ENCODE peak calls at places on chromosomes 13 and 19, in six cellular contexts. U, L, Q, B, W and I are unnamed samples.

GRCh38 chr13:99153219-99153618 is 47.4 kb upstream of the UBAC2 start:
- DNase-seq in U (no peak), L (no peak), Q (peak; percentile 62), B (no peak), W (no peak), I (peak; percentile 37)

GRCh38 chr19:11205939-11206570 is 8.7 kb upstream of the KANK2 start:
- DNase-seq in U (no peak), L (no peak), Q (no peak), B (no peak), W (no peak), I (no peak)

GRCh38 chr13:23770428-23770827 is 118.8 kb downstream of the MIPEP start:
- DNase-seq in U (no peak), L (no peak), Q (no peak), B (no peak), W (peak; percentile 50), I (no peak)

GRCh38 chr19:28883241-28883693 is 329.7 kb downstream of the UQCRFS1 start:
- DNase-seq in U (no peak), L (no peak), Q (peak; percentile 2), B (no peak), W (peak; percentile 34), I (no peak)

GRCh38 chr13:24630851-24631341 is 49.3 kb upstream of the ATP12A start:
- DNase-seq in U (peak; percentile 3), L (peak; percentile 67), Q (peak; percentile 77), B (peak; percentile 55), W (no peak), I (peak; percentile 28)

GRCh38 chr19:50039968-50040367 is 14.2 kb downstream of the ZNF473 start:
- DNase-seq in U (no peak), L (no peak), Q (no peak), B (no peak), W (no peak), I (no peak)

GRCh38 chr19:6126335-6126974 is 9.0 kb upstream of the ACSBG2 start:
- DNase-seq in U (peak; percentile 91), L (peak; percentile 50), Q (peak; percentile 63), B (no peak), W (peak; percentile 50), I (peak; percentile 94)

GRCh38 chr19:28710278-28710677 is 502.7 kb downstream of the UQCRFS1 start:
- DNase-seq in U (peak; percentile 34), L (peak; percentile 64), Q (peak; percentile 62), B (peak; percentile 59), W (no peak), I (peak; percentile 65)

GRCh38 chr13:95002126-95002525 is 289.8 kb upstream of the SOX21 start:
- DNase-seq in U (no peak), L (no peak), Q (no peak), B (no peak), W (no peak), I (peak; percentile 46)

GRCh38 chr19:12792048-12792852 is 964 bp downstream of the JUNB start:
- DNase-seq in U (no peak), L (peak; percentile 70), Q (no peak), B (no peak), W (peak; percentile 84), I (peak; percentile 79)

GRCh38 chr13:24159921-24160324 is 597 bp upstream of the SPATA13 start:
- DNase-seq in U (no peak), L (no peak), Q (peak; percentile 14), B (no peak), W (peak; percentile 48), I (peak; percentile 13)

GRCh38 chr13:101623469-101624209 is 171.2 kb downstream of the ITGBL1 start:
- DNase-seq in U (no peak), L (no peak), Q (peak; percentile 9), B (no peak), W (no peak), I (peak; percentile 67)

GRCh38 chr19:7986321-7987083 is 18.9 kb downstream of the ELAVL1 start:
- DNase-seq in U (no peak), L (no peak), Q (peak; percentile 75), B (no peak), W (no peak), I (peak; percentile 94)

GRCh38 chr13:99214691-99215090 is 14.0 kb downstream of the UBAC2 start:
- DNase-seq in U (no peak), L (no peak), Q (no peak), B (no peak), W (no peak), I (no peak)

GRCh38 chr13:22061371-22061805 is 390.5 kb downstream of the FGF9 start:
- DNase-seq in U (no peak), L (no peak), Q (no peak), B (no peak), W (peak; percentile 38), I (no peak)

GRCh38 chr13:75050419-75051066 is 431.4 kb downstream of the TBC1D4 start:
- DNase-seq in U (no peak), L (peak; percentile 13), Q (peak; percentile 86), B (no peak), W (no peak), I (no peak)

GRCh38 chr19:42121666-42122069 is 10.6 kb downstream of the POU2F2 start:
- DNase-seq in U (no peak), L (no peak), Q (peak; percentile 83), B (no peak), W (no peak), I (peak; percentile 71)

GRCh38 chr19:16369664-16370576 is 45.3 kb downstream of the KLF2 start:
- DNase-seq in U (no peak), L (no peak), Q (no peak), B (no peak), W (no peak), I (no peak)

GRCh38 chr13:101520672-101521071 is 68.2 kb downstream of the ITGBL1 start:
- DNase-seq in U (no peak), L (no peak), Q (peak; percentile 81), B (no peak), W (no peak), I (peak; percentile 68)

GRCh38 chr19:19613456-19613855 is 5.0 kb downstream of the PBX4 start:
- DNase-seq in U (peak; percentile 63), L (no peak), Q (peak; percentile 29), B (no peak), W (no peak), I (peak; percentile 91)

GRCh38 chr13:49457221-49457620 is 13.1 kb downstream of the SETDB2 start:
- DNase-seq in U (no peak), L (no peak), Q (peak; percentile 50), B (no peak), W (no peak), I (peak; percentile 39)

GRCh38 chr13:46668302-46668720 is 115.3 kb downstream of the LRCH1 start:
- DNase-seq in U (no peak), L (no peak), Q (peak; percentile 92), B (no peak), W (no peak), I (peak; percentile 62)

GRCh38 chr19:55838251-55838650 is 1.9 kb downstream of the NLRP4 start:
- DNase-seq in U (no peak), L (no peak), Q (no peak), B (no peak), W (no peak), I (no peak)

GRCh38 chr13:65926750-65927171 is 1303.4 kb downstream of the PCDH9 start:
- DNase-seq in U (peak; percentile 7), L (peak; percentile 21), Q (no peak), B (no peak), W (peak; percentile 79), I (peak; percentile 85)
- H2AFZ ChIP-seq in U (peak overlapping the region; percentile 76), L (no peak overlapping the region), Q (peak overlapping the region; percentile 60), B (peak overlapping the region; percentile 70), W (no peak overlapping the region), I (peak overlapping the region; percentile 70)

GRCh38 chr19:1760020-1760419 is 6.7 kb downstream of the ONECUT3 start:
- DNase-seq in U (no peak), L (no peak), Q (no peak), B (no peak), W (no peak), I (no peak)
- H2AFZ ChIP-seq in U (no peak overlapping the region), L (no peak overlapping the region), Q (no peak overlapping the region), B (no peak overlapping the region), W (no peak overlapping the region), I (no peak overlapping the region)

DNA sequence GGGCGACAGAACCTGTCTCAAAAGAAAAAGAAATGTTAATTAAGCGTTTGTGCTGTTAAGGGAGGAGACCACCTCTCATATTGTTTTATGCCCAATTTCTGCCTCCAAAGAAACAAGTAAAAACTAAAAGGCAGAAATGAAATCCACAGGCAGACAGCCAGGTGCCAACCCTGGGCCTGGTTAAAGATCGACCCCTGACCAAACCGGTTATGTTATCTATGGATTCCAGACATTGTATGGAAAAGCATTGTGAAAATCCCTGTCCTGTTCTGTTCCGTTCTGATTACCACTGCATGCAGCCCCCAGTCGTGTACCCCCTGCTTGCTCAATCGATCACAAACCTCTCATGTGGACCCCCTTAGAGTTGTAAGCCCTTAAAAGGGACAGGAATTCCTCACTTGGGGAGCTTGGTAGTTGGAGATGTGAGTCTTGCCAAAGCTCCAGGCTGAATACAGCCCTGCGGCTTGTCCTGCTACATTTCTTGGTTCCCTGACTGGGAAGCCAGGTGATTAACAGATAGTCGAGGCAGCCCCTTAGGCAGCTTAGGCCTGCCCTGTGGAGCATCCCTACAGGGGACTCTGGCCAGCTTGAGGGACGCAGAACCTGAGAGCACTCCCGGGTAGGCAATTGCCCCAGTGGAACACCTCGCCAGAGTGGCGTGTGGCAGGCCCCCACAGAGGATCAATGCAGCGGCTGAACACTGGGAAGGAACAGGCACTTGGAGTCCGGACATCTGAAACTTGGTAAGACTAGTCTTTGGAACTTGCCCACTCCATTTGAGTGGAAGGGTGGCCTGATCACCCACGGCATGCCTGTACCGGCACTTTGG is 748 bp upstream of the ZNF552 start:
- DNase-seq in U (no peak), L (no peak), Q (no peak), B (no peak), W (no peak), I (no peak)
- H2AFZ ChIP-seq in U (no peak overlapping the region), L (no peak overlapping the region), Q (peak overlapping the region; percentile 22), B (peak overlapping the region; percentile 82), W (no peak overlapping the region), I (peak overlapping the region; percentile 67)

GRCh38 chr13:113952983-113953520 is 20.8 kb downstream of the C13orf46 start:
- DNase-seq in U (no peak), L (no peak), Q (no peak), B (no peak), W (no peak), I (no peak)

GRCh38 chr13:113949546-113949945 is 24.3 kb downstream of the C13orf46 start:
- DNase-seq in U (no peak), L (no peak), Q (no peak), B (no peak), W (no peak), I (no peak)

GRCh38 chr13:113950451-113951245 is 23.2 kb downstream of the C13orf46 start:
- DNase-seq in U (no peak), L (no peak), Q (no peak), B (no peak), W (no peak), I (no peak)

GRCh38 chr13:113952151-113952982 is 21.5 kb downstream of the C13orf46 start:
- DNase-seq in U (no peak), L (no peak), Q (no peak), B (no peak), W (no peak), I (no peak)

DNA sequence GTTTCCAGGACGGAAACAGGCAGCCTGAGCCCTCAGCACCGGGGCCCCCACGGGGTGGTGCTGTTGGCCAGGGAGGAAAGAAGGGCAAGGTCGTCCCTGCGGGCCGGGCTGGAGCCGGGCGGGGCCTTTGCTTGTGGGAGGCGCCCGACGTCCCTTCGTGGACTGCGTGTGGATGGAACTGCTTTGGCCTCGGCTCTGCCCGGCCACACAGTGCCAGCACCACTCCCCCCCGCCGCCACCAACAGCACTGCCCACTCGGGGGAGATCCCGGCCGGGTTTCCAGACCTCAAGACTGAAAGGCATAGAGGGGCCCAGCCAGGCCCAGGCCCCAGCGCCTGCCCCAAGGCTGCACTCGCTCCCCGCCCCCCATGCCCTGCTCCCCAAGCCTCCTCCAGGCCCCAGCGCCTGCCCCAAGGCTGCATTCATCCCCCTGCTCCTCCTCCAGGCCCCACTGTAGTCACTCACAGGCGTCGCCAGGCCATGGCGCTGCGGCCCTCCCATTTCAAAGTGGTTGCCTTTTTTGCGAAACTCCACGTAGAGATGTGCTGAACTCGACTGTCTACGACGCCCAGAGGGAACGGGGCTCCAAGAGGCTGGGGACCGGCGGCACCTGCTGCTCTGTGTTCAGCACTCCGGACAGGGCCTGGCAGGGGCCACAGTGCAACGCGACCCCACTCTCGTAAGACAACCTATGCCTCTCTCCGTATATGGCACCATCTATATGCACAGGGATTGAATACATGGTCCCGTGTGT is 22.5 kb downstream of the C13orf46 start:
- DNase-seq in U (peak; percentile 57), L (peak; percentile 88), Q (peak; percentile 42), B (peak; percentile 43), W (peak; percentile 74), I (peak; percentile 85)
- H2AFZ ChIP-seq in U (no peak overlapping the region), L (no peak overlapping the region), Q (no peak overlapping the region), B (no peak overlapping the region), W (no peak overlapping the region), I (peak overlapping the region; percentile 22)